ENCODE peak calls at places on chromosomes 3 and 15, in five cellular contexts. U, P, F, D and R are unnamed samples.

GRCh38 chr3:186880392-186880791 is 37.9 kb downstream of the ADIPOQ start:
- DNase-seq in U (no peak), P (no peak), F (no peak), D (no peak), R (no peak)

GRCh38 chr3:142098974-142099373 is 50.4 kb downstream of the TFDP2 start:
- DNase-seq in U (no peak), P (no peak), F (no peak), D (no peak), R (no peak)

GRCh38 chr3:149542375-149543312 is 68.1 kb downstream of the TM4SF4 start:
- DNase-seq in U (no peak), P (no peak), F (peak), D (peak), R (no peak)

GRCh38 chr3:153144779-153145178 is 17.2 kb upstream of the RAP2B start:
- DNase-seq in U (no peak), P (no peak), F (peak), D (peak), R (no peak)

GRCh38 chr3:9302425-9303181 is 53.2 kb upstream of the SRGAP3 start:
- DNase-seq in U (peak), P (peak), F (peak), D (peak), R (peak)

GRCh38 chr3:48847586-48848423 is at the start of gene PRKAR2A:
- DNase-seq in U (peak), P (peak), F (peak), D (peak), R (peak)

GRCh38 chr3:108946292-108947290 is 7.1 kb downstream of the GUCA1C start:
- DNase-seq in U (no peak), P (peak), F (no peak), D (peak), R (no peak)

GRCh38 chr15:43440721-43441281 is 52.2 kb downstream of the TP53BP1 start:
- DNase-seq in U (no peak), P (peak), F (peak), D (peak), R (peak)

GRCh38 chr3:71087109-71088018 is 496.2 kb downstream of the FOXP1 start:
- DNase-seq in U (peak), P (no peak), F (peak), D (no peak), R (no peak)

GRCh38 chr3:133661454-133662255 is at the start of gene TOPBP1:
- DNase-seq in U (peak), P (no peak), F (peak), D (peak), R (peak)

GRCh38 chr3:133667118-133667517 is 5.4 kb upstream of the TOPBP1 start:
- DNase-seq in U (no peak), P (no peak), F (no peak), D (no peak), R (no peak)

GRCh38 chr3:133663569-133664313 is 2.0 kb upstream of the TOPBP1 start:
- DNase-seq in U (no peak), P (peak), F (peak), D (peak), R (peak)

GRCh38 chr3:133659806-133660205 is 1.9 kb downstream of the TOPBP1 start:
- DNase-seq in U (no peak), P (no peak), F (no peak), D (no peak), R (no peak)

GRCh38 chr3:133662256-133662773 is 574 bp upstream of the TOPBP1 start:
- DNase-seq in U (no peak), P (no peak), F (peak), D (peak), R (peak)
- TF ChIP-seq CTCF in U (no peak), P (peak), F (peak), D (no peak), R (peak)

GRCh38 chr15:80309769-80310384 is 57.9 kb upstream of the CTXND1 start:
- DNase-seq in U (no peak), P (no peak), F (no peak), D (peak), R (peak)
- TF ChIP-seq CTCF in U (no peak), P (peak), F (peak), D (peak), R (peak)

GRCh38 chr3:111858641-111859040 is 424 bp upstream of the PHLDB2 start:
- DNase-seq in U (no peak), P (no peak), F (no peak), D (no peak), R (peak)

GRCh38 chr3:111857474-111857873 is 1.6 kb upstream of the PHLDB2 start:
- DNase-seq in U (no peak), P (no peak), F (no peak), D (no peak), R (no peak)

GRCh38 chr3:111861396-111861795 is 2.3 kb downstream of the PHLDB2 start:
- DNase-seq in U (no peak), P (no peak), F (peak), D (no peak), R (no peak)

GRCh38 chr3:111859974-111860859 is 1.2 kb downstream of the PHLDB2 start:
- DNase-seq in U (peak), P (no peak), F (peak), D (peak), R (peak)

GRCh38 chr3:111859061-111859973 is at the start of gene PHLDB2:
- DNase-seq in U (peak), P (peak), F (peak), D (peak), R (peak)
- TF ChIP-seq CTCF in U (no peak), P (peak), F (peak), D (no peak), R (peak)

GRCh38 chr15:85312925-85313324 is 67.5 kb upstream of the AKAP13 start:
- DNase-seq in U (no peak), P (no peak), F (peak), D (peak), R (peak)
- TF ChIP-seq CTCF in U (no peak), P (no peak), F (peak), D (no peak), R (no peak)